ENCODE peak calls at places on chromosomes 4 and X, in four cellular contexts. One of them, this sample, is unnamed.

GRCh38 chr4:186347743-186348142 is 81.8 kb downstream of the F11 start:
- DNase-seq in cardiac muscle cell: no peak
- DNase-seq in neuronal stem cell: no peak
- DNase-seq in effector memory CD4-positive, alpha-beta T cell: no peak
- DNase-seq in this sample: no peak

GRCh38 chrX:110558406-110558805 is 199.8 kb downstream of the RTL9 start:
- DNase-seq in cardiac muscle cell: no peak
- DNase-seq in neuronal stem cell: no peak
- DNase-seq in effector memory CD4-positive, alpha-beta T cell: no peak
- DNase-seq in this sample: no peak

GRCh38 chr4:1238676-1239000 is 10.3 kb downstream of the CTBP1 start:
- DNase-seq in cardiac muscle cell: no peak
- DNase-seq in neuronal stem cell: no peak
- DNase-seq in effector memory CD4-positive, alpha-beta T cell: no peak
- DNase-seq in this sample: peak; percentile 60

GRCh38 chr4:159735281-159736207 is 632.7 kb downstream of the RAPGEF2 start:
- DNase-seq in cardiac muscle cell: no peak
- DNase-seq in neuronal stem cell: no peak
- DNase-seq in effector memory CD4-positive, alpha-beta T cell: no peak
- DNase-seq in this sample: no peak

GRCh38 chrX:118520858-118521206 is 25.2 kb downstream of the DOCK11 start:
- DNase-seq in cardiac muscle cell: no peak
- DNase-seq in neuronal stem cell: no peak
- DNase-seq in effector memory CD4-positive, alpha-beta T cell: no peak
- DNase-seq in this sample: no peak

GRCh38 chrX:151359341-151359740 is 37.7 kb upstream of the VMA21 start:
- DNase-seq in cardiac muscle cell: no peak
- DNase-seq in neuronal stem cell: no peak
- DNase-seq in effector memory CD4-positive, alpha-beta T cell: no peak
- DNase-seq in this sample: no peak

GRCh38 chrX:8849462-8849861 is 48.3 kb upstream of the FAM9A start:
- DNase-seq in cardiac muscle cell: no peak
- DNase-seq in neuronal stem cell: no peak
- DNase-seq in effector memory CD4-positive, alpha-beta T cell: no peak
- DNase-seq in this sample: no peak

GRCh38 chr4:38223306-38223705 is 263.1 kb downstream of the PTTG2 start:
- DNase-seq in cardiac muscle cell: no peak
- DNase-seq in neuronal stem cell: no peak
- DNase-seq in effector memory CD4-positive, alpha-beta T cell: no peak
- DNase-seq in this sample: no peak

GRCh38 chr4:76758290-76758882 is 139.6 kb downstream of the SOWAHB start:
- DNase-seq in cardiac muscle cell: peak; percentile 51
- DNase-seq in neuronal stem cell: peak; percentile 49
- DNase-seq in effector memory CD4-positive, alpha-beta T cell: no peak
- DNase-seq in this sample: no peak

GRCh38 chr4:169205146-169205806 is 65.5 kb downstream of the SH3RF1 start:
- DNase-seq in cardiac muscle cell: no peak
- DNase-seq in neuronal stem cell: no peak
- DNase-seq in effector memory CD4-positive, alpha-beta T cell: no peak
- DNase-seq in this sample: no peak

GRCh38 chrX:3252744-3253143 is 93.7 kb downstream of the MXRA5 start:
- DNase-seq in cardiac muscle cell: no peak
- DNase-seq in neuronal stem cell: no peak
- DNase-seq in effector memory CD4-positive, alpha-beta T cell: no peak
- DNase-seq in this sample: no peak

GRCh38 chr4:116531870-116532269 is 553.5 kb downstream of the TRAM1L1 start:
- DNase-seq in cardiac muscle cell: no peak
- DNase-seq in neuronal stem cell: no peak
- DNase-seq in effector memory CD4-positive, alpha-beta T cell: no peak
- DNase-seq in this sample: no peak

GRCh38 chrX:37371578-37371981 is 22.4 kb downstream of the PRRG1 start:
- DNase-seq in cardiac muscle cell: no peak
- DNase-seq in neuronal stem cell: no peak
- DNase-seq in effector memory CD4-positive, alpha-beta T cell: no peak
- DNase-seq in this sample: no peak

GRCh38 chr4:72679666-72680065 is 110.6 kb upstream of the ADAMTS3 start:
- DNase-seq in cardiac muscle cell: no peak
- DNase-seq in neuronal stem cell: no peak
- DNase-seq in effector memory CD4-positive, alpha-beta T cell: no peak
- DNase-seq in this sample: no peak

GRCh38 chrX:12972239-12972638 is 2.7 kb upstream of the TMSB4X start:
- DNase-seq in cardiac muscle cell: no peak
- DNase-seq in neuronal stem cell: no peak
- DNase-seq in effector memory CD4-positive, alpha-beta T cell: no peak
- DNase-seq in this sample: no peak

GRCh38 chr4:107035711-107036601 is at the start of gene DKK2:
- DNase-seq in cardiac muscle cell: peak; percentile 45
- DNase-seq in neuronal stem cell: peak; percentile 32
- DNase-seq in effector memory CD4-positive, alpha-beta T cell: no peak
- DNase-seq in this sample: peak; percentile 84

GRCh38 chrX:26649534-26649933 is 433.6 kb downstream of the MAGEB5 start:
- DNase-seq in cardiac muscle cell: peak; percentile 28
- DNase-seq in neuronal stem cell: no peak
- DNase-seq in effector memory CD4-positive, alpha-beta T cell: no peak
- DNase-seq in this sample: no peak

GRCh38 chr4:25966171-25966570 is 52.2 kb downstream of the SMIM20 start:
- DNase-seq in cardiac muscle cell: no peak
- DNase-seq in neuronal stem cell: no peak
- DNase-seq in effector memory CD4-positive, alpha-beta T cell: no peak
- DNase-seq in this sample: no peak

GRCh38 chr4:41213563-41214157 is 682 bp downstream of the APBB2 start:
- DNase-seq in cardiac muscle cell: no peak
- DNase-seq in neuronal stem cell: no peak
- DNase-seq in effector memory CD4-positive, alpha-beta T cell: no peak
- DNase-seq in this sample: peak; percentile 73

GRCh38 chr4:138964716-138965426 is 50.7 kb upstream of the NOCT start:
- DNase-seq in cardiac muscle cell: no peak
- DNase-seq in neuronal stem cell: no peak
- DNase-seq in effector memory CD4-positive, alpha-beta T cell: no peak
- DNase-seq in this sample: no peak

GRCh38 chr4:8703401-8703696 is 110.8 kb downstream of the CPZ start:
- DNase-seq in cardiac muscle cell: no peak
- DNase-seq in neuronal stem cell: no peak
- DNase-seq in effector memory CD4-positive, alpha-beta T cell: no peak
- DNase-seq in this sample: peak; percentile 30

GRCh38 chrX:81120936-81121351 is 80.8 kb downstream of the HMGN5 start:
- DNase-seq in cardiac muscle cell: peak; percentile 66
- DNase-seq in neuronal stem cell: peak; percentile 59
- DNase-seq in effector memory CD4-positive, alpha-beta T cell: no peak
- DNase-seq in this sample: no peak

GRCh38 chr4:5710962-5711478 is at the start of gene EVC:
- DNase-seq in cardiac muscle cell: peak; percentile 76
- DNase-seq in neuronal stem cell: peak; percentile 58
- DNase-seq in effector memory CD4-positive, alpha-beta T cell: no peak
- DNase-seq in this sample: peak; percentile 89

GRCh38 chrX:74325130-74326059 is 21.4 kb downstream of the ZCCHC13 start:
- DNase-seq in cardiac muscle cell: no peak
- DNase-seq in neuronal stem cell: no peak
- DNase-seq in effector memory CD4-positive, alpha-beta T cell: no peak
- DNase-seq in this sample: no peak

GRCh38 chrX:13082286-13083065 is 38.1 kb upstream of the FAM9C start:
- DNase-seq in cardiac muscle cell: no peak
- DNase-seq in neuronal stem cell: no peak
- DNase-seq in effector memory CD4-positive, alpha-beta T cell: no peak
- DNase-seq in this sample: no peak

GRCh38 chr4:6692806-6693205 is 872 bp upstream of the S100P start:
- DNase-seq in cardiac muscle cell: no peak
- DNase-seq in neuronal stem cell: no peak
- DNase-seq in effector memory CD4-positive, alpha-beta T cell: no peak
- DNase-seq in this sample: no peak

DNA sequence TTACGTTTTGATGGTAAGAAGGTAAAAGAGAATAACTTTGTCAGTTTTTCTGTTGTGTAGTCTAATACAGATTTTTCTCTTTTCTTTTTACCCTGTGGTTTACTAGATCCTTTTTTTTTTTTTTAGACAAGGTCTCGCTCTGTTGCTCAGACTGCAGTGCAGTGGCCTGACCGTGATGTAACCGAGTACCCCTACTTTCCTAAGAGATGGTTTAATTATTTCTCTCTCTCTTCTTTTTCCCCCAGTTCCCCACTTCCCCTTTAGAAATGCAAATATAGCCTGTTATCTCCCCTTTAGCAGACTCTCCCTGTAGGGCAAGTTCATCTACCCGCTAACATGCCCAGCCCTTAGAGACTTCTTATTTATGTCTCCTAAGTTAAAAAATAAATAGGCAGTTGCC is 4.4 kb downstream of the SNX25 start:
- DNase-seq in cardiac muscle cell: no peak
- DNase-seq in neuronal stem cell: no peak
- DNase-seq in effector memory CD4-positive, alpha-beta T cell: no peak
- DNase-seq in this sample: no peak
- H3K4me3 ChIP-seq in cardiac muscle cell: no peak overlapping the region
- H3K4me3 ChIP-seq in neuronal stem cell: no peak overlapping the region
- H3K4me3 ChIP-seq in effector memory CD4-positive, alpha-beta T cell: no peak overlapping the region
- H3K4me3 ChIP-seq in this sample: no peak overlapping the region

GRCh38 chr4:54940996-54941395 is 184.4 kb downstream of the KDR start:
- DNase-seq in cardiac muscle cell: no peak
- DNase-seq in neuronal stem cell: no peak
- DNase-seq in effector memory CD4-positive, alpha-beta T cell: no peak
- DNase-seq in this sample: no peak
- H3K27ac ChIP-seq in cardiac muscle cell: no peak overlapping the region
- H3K27ac ChIP-seq in neuronal stem cell: no peak overlapping the region
- H3K27ac ChIP-seq in effector memory CD4-positive, alpha-beta T cell: no peak overlapping the region
- H3K27ac ChIP-seq in this sample: no peak overlapping the region

DNA sequence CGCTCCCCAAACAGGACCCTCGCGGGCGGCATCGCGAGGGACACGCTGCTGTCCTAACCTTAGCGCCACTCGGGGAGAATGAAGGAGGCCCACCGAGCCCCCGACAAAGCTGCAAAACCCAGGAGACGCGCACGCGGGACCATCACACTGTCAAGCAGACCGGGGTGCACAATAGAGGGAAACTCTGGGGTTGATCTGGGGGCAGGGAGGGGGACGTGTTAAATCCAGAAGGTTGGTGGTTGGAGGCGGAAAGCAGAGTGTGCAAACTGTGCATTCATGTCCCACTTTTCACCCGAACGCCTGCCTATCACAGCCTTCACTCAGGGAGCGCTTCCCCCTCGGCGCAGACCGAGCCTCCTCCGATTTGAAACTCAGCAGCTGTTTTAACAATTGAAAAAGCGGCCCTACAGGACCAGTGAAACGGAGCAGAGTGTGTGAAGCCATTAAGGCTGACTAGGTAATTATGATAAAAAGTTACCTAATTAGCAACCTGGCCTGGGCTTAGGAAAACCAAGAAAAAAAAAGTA is 564 bp upstream of the NDNF start:
- DNase-seq in cardiac muscle cell: peak; percentile 44
- DNase-seq in neuronal stem cell: peak; percentile 47
- DNase-seq in effector memory CD4-positive, alpha-beta T cell: no peak
- DNase-seq in this sample: no peak
- H3K4me3 ChIP-seq in cardiac muscle cell: peak overlapping the region; percentile 71
- H3K4me3 ChIP-seq in neuronal stem cell: peak overlapping the region; percentile 87
- H3K4me3 ChIP-seq in effector memory CD4-positive, alpha-beta T cell: peak overlapping the region; percentile 58
- H3K4me3 ChIP-seq in this sample: peak overlapping the region; percentile 63

GRCh38 chr4:98747659-98748091 is 89.3 kb upstream of the TSPAN5 start:
- DNase-seq in cardiac muscle cell: no peak
- DNase-seq in neuronal stem cell: peak; percentile 27
- DNase-seq in effector memory CD4-positive, alpha-beta T cell: no peak
- DNase-seq in this sample: no peak
- H3K27ac ChIP-seq in cardiac muscle cell: peak overlapping the region; percentile 51
- H3K27ac ChIP-seq in neuronal stem cell: peak overlapping the region; percentile 68
- H3K27ac ChIP-seq in effector memory CD4-positive, alpha-beta T cell: no peak overlapping the region
- H3K27ac ChIP-seq in this sample: no peak overlapping the region

GRCh38 chr4:16056681-16057400 is 27.0 kb downstream of the PROM1 start:
- DNase-seq in cardiac muscle cell: no peak
- DNase-seq in neuronal stem cell: no peak
- DNase-seq in effector memory CD4-positive, alpha-beta T cell: no peak
- DNase-seq in this sample: no peak
- H3K4me3 ChIP-seq in cardiac muscle cell: no peak overlapping the region
- H3K4me3 ChIP-seq in neuronal stem cell: no peak overlapping the region
- H3K4me3 ChIP-seq in effector memory CD4-positive, alpha-beta T cell: no peak overlapping the region
- H3K4me3 ChIP-seq in this sample: no peak overlapping the region

DNA sequence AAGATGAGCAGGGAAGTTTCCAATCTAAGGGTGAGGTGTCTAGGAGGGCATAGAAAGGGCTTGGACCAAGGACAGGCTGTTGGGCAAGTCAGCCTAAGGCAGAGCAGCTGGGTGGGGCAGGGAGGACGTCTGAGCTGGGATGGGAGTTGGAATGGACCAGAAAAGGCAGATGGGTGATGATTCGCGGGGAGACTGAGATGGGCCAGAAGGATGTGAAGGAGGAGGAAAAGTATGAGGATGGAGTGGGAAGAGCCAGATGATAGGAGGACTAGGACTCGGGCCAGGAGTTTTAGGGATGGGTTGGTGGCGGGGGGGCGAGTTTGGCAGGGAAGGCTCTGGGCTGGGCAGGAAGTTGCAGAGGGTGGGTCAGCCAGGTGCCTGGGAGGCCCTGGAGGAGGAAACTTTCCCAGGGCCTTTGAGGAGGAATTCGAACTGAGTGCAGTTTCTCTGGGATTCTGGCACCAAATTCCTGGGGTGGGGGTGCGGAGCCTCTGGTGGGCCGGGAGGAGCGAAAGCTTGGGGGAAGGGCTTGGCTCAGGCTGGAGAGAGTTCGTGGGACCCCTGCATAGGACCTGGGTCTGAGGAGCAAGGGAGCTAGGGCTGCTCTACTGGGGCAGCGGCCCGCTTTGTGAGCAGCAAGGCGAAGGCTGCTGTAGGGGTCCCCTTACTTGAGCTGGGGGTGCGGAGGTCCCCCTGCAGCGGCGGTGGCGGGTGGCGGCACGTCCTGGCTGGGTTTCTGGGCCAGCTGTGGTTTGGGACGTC is 8.7 kb upstream of the TIMP1 start:
- DNase-seq in cardiac muscle cell: peak; percentile 75
- DNase-seq in neuronal stem cell: peak; percentile 54
- DNase-seq in effector memory CD4-positive, alpha-beta T cell: no peak
- DNase-seq in this sample: no peak
- H3K27ac ChIP-seq in cardiac muscle cell: peak overlapping the region; percentile 97
- H3K27ac ChIP-seq in neuronal stem cell: peak overlapping the region; percentile 68
- H3K27ac ChIP-seq in effector memory CD4-positive, alpha-beta T cell: no peak overlapping the region
- H3K27ac ChIP-seq in this sample: peak overlapping the region; percentile 51